ENCODE peak calls at places on chromosomes 12 and 14, in ten cellular contexts. C is activated CD8-positive, alpha-beta memory T cell treated with anti-CD3 and anti-CD28 coated beads, Interleukin-2, amount 50 U/mL, for 4 hours; L is germinal center; T is tibial artery; U is fibroblast of lung; M is stimulated activated CD8-positive, alpha-beta memory T cell treated with anti-CD3 and anti-CD28 coated beads, Interleukin-2, amount 100 ng/mL, for 1 hour; N is left lobe of liver; R is cardiac fibroblast; A is NCI-H748 treated with DMSO at 0.1 percent for 48 hours; Y is MCF 10A. X is an unnamed sample.
A peak's percentile ranks its signal among the peaks of the same experiment; 100 is the strongest.

GRCh38 chr12:46717159-46717558 is 108.6 kb downstream of the SLC38A4 start:
- DNase-seq in C (no peak), L (no peak), T (no peak), U (no peak), M (no peak), N (no peak), R (no peak), A (no peak), Y (no peak), X (no peak)

GRCh38 chr12:30974746-30975500 is 48.4 kb downstream of the TSPAN11 start:
- DNase-seq in C (no peak), L (no peak), T (no peak), U (no peak), M (no peak), N (no peak), R (no peak), A (no peak), Y (no peak), X (no peak)

GRCh38 chr12:2974560-2974971 is 15.4 kb downstream of the TEAD4 start:
- DNase-seq in C (no peak), L (no peak), T (no peak), U (peak; percentile 23), M (no peak), N (no peak), R (peak; percentile 18), A (no peak), Y (peak; percentile 6), X (no peak)

GRCh38 chr14:91126761-91127160 is 12.9 kb downstream of the DGLUCY start:
- DNase-seq in C (no peak), L (no peak), T (no peak), U (no peak), M (no peak), N (no peak), R (no peak), A (no peak), Y (no peak), X (no peak)

GRCh38 chr12:80419660-80420059 is 24.4 kb upstream of the PTPRQ start:
- DNase-seq in C (no peak), L (no peak), T (no peak), U (no peak), M (no peak), N (no peak), R (no peak), A (no peak), Y (no peak), X (no peak)

GRCh38 chr14:23665302-23666016 is 29.3 kb downstream of the DHRS2 start:
- DNase-seq in C (no peak), L (no peak), T (no peak), U (no peak), M (no peak), N (no peak), R (no peak), A (no peak), Y (no peak), X (no peak)

GRCh38 chr12:30440826-30441602 is 254.7 kb downstream of the IPO8 start:
- DNase-seq in C (no peak), L (no peak), T (no peak), U (peak; percentile 42), M (no peak), N (no peak), R (peak; percentile 48), A (no peak), Y (peak; percentile 52), X (peak; percentile 60)

GRCh38 chr14:45140661-45141187 is 5.0 kb downstream of the FANCM start:
- DNase-seq in C (no peak), L (no peak), T (no peak), U (no peak), M (no peak), N (no peak), R (no peak), A (no peak), Y (peak; percentile 37), X (no peak)

GRCh38 chr12:109675411-109675810 is 38.2 kb upstream of the FAM222A start:
- DNase-seq in C (no peak), L (no peak), T (no peak), U (no peak), M (no peak), N (no peak), R (no peak), A (no peak), Y (no peak), X (no peak)

GRCh38 chr12:128613821-128614220 is 209.9 kb downstream of the SLC15A4 start:
- DNase-seq in C (no peak), L (no peak), T (no peak), U (no peak), M (no peak), N (no peak), R (no peak), A (no peak), Y (no peak), X (no peak)

GRCh38 chr14:56390859-56391258 is 188.7 kb upstream of the TMEM260 start:
- DNase-seq in C (no peak), L (no peak), T (no peak), U (no peak), M (no peak), N (no peak), R (no peak), A (no peak), Y (no peak), X (no peak)

GRCh38 chr14:25406818-25407217 is 356.9 kb upstream of the STXBP6 start:
- DNase-seq in C (no peak), L (peak; percentile 2), T (no peak), U (no peak), M (no peak), N (no peak), R (peak; percentile 11), A (peak; percentile 51), Y (no peak), X (peak; percentile 28)

GRCh38 chr12:47736877-47737676 is 11.8 kb upstream of the ENDOU start:
- DNase-seq in C (no peak), L (no peak), T (peak; percentile 92), U (peak; percentile 93), M (no peak), N (peak; percentile 91), R (peak; percentile 91), A (no peak), Y (peak; percentile 59), X (no peak)

X was measured in SHP77 treated with DMSO at 0.1 percent for 48 hours.